ENCODE peak calls at places on chromosomes 1 and 21, in five cellular contexts. One of them, this sample, is unnamed.

GRCh38 chr1:178632619-178633018 is 92.4 kb upstream of the RALGPS2 start:
- DNase-seq in lung: no peak
- DNase-seq in right atrium auricular region: no peak
- DNase-seq in IMR-90: peak; percentile 72
- DNase-seq in upper lobe of right lung: no peak
- DNase-seq in this sample: no peak

GRCh38 chr1:92029241-92029922 is 403 bp upstream of the EPHX4 start:
- DNase-seq in lung: no peak
- DNase-seq in right atrium auricular region: no peak
- DNase-seq in IMR-90: peak; percentile 4
- DNase-seq in upper lobe of right lung: no peak
- DNase-seq in this sample: no peak

GRCh38 chr1:161933592-161934277 is 89.9 kb downstream of the OLFML2B start:
- DNase-seq in lung: no peak
- DNase-seq in right atrium auricular region: no peak
- DNase-seq in IMR-90: no peak
- DNase-seq in upper lobe of right lung: no peak
- DNase-seq in this sample: no peak

GRCh38 chr1:108719253-108719652 is 6.5 kb downstream of the FNDC7 start:
- DNase-seq in lung: no peak
- DNase-seq in right atrium auricular region: no peak
- DNase-seq in IMR-90: peak; percentile 12
- DNase-seq in upper lobe of right lung: no peak
- DNase-seq in this sample: no peak

GRCh38 chr1:22252902-22253790 is 110.2 kb upstream of the WNT4 start:
- DNase-seq in lung: no peak
- DNase-seq in right atrium auricular region: no peak
- DNase-seq in IMR-90: no peak
- DNase-seq in upper lobe of right lung: no peak
- DNase-seq in this sample: no peak

GRCh38 chr1:206694551-206695124 is 9.9 kb downstream of the MAPKAPK2 start:
- DNase-seq in lung: no peak
- DNase-seq in right atrium auricular region: no peak
- DNase-seq in IMR-90: no peak
- DNase-seq in upper lobe of right lung: no peak
- DNase-seq in this sample: no peak

GRCh38 chr21:45250272-45250671 is 37.4 kb downstream of the POFUT2 start:
- DNase-seq in lung: no peak
- DNase-seq in right atrium auricular region: no peak
- DNase-seq in IMR-90: no peak
- DNase-seq in upper lobe of right lung: no peak
- DNase-seq in this sample: no peak

GRCh38 chr1:31020007-31020790 is 45.3 kb downstream of the PUM1 start:
- DNase-seq in lung: no peak
- DNase-seq in right atrium auricular region: no peak
- DNase-seq in IMR-90: no peak
- DNase-seq in upper lobe of right lung: no peak
- DNase-seq in this sample: no peak

GRCh38 chr1:226589008-226589733 is 40.6 kb downstream of the STUM start:
- DNase-seq in lung: no peak
- DNase-seq in right atrium auricular region: no peak
- DNase-seq in IMR-90: no peak
- DNase-seq in upper lobe of right lung: no peak
- DNase-seq in this sample: no peak

GRCh38 chr1:224528900-224529299 is 87.2 kb upstream of the CNIH3 start:
- DNase-seq in lung: no peak
- DNase-seq in right atrium auricular region: no peak
- DNase-seq in IMR-90: peak; percentile 89
- DNase-seq in upper lobe of right lung: no peak
- DNase-seq in this sample: no peak

GRCh38 chr1:218502383-218502782 is 157.2 kb downstream of the TGFB2 start:
- DNase-seq in lung: no peak
- DNase-seq in right atrium auricular region: no peak
- DNase-seq in IMR-90: no peak
- DNase-seq in upper lobe of right lung: no peak
- DNase-seq in this sample: no peak
- H3K27ac ChIP-seq in lung: no peak overlapping the region
- H3K27ac ChIP-seq in right atrium auricular region: no peak overlapping the region
- H3K27ac ChIP-seq in IMR-90: no peak overlapping the region
- H3K27ac ChIP-seq in upper lobe of right lung: no peak overlapping the region
- H3K27ac ChIP-seq in this sample: no peak overlapping the region

DNA sequence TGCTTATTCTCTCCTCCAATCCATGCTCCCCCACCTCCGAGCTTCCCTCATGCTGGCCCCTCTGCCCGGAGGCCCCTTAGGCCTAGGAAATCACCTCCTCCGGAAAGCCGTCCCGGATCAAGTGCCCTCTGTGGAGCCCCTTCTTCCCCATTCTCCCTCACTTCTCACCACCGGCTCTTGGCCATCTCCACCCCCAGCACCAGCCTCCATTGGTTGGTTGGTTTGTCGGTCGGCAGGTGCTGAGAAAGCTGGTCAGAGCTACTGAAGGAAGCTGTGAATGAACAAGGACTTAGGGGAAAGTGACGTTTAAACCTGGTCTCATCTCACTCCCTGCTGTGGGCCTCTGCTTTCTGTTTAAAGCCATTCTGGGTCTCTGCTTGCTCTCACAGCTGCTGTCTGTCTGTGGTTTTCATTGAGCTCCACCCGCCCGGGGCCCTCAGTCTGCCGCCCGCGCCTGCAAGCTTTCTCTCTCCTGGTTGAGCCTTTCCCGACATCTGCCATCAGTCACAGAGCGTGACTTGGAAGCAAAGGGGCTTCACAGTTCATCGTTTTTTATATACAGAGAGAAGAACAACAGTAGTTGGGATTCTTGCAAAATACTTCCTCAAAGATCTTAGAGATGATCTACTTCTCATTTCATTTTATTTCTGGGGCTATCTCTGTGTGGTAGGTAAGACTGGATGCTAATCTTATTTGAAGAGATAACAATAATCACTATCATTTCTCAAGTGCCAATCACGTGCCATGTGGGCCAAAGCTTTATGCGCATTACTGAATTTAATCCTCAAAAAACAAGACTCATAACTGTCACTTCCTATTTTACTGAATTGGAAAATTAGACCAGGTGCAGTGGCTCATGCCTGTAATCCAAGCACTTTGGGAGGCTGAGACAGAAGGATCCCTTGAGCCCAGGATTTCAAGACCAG is 122.0 kb downstream of the KCNN3 start:
- DNase-seq in lung: no peak
- DNase-seq in right atrium auricular region: no peak
- DNase-seq in IMR-90: no peak
- DNase-seq in upper lobe of right lung: no peak
- DNase-seq in this sample: peak; percentile 39
- H3K4me1 ChIP-seq in lung: no peaks in the 10 kb centered on the region
- H3K4me1 ChIP-seq in right atrium auricular region: no peaks in the 10 kb centered on the region
- H3K4me1 ChIP-seq in IMR-90: no peaks in the 10 kb centered on the region
- H3K4me1 ChIP-seq in upper lobe of right lung: peaks cover 19% of the 10 kb centered on the region
- H3K4me1 ChIP-seq in this sample: no peaks in the 10 kb centered on the region

GRCh38 chr1:70863256-70863655 is 184.4 kb downstream of the PTGER3 start:
- DNase-seq in lung: no peak
- DNase-seq in right atrium auricular region: no peak
- DNase-seq in IMR-90: no peak
- DNase-seq in upper lobe of right lung: no peak
- DNase-seq in this sample: no peak

GRCh38 chr1:70871790-70872189 is 175.8 kb downstream of the PTGER3 start:
- DNase-seq in lung: no peak
- DNase-seq in right atrium auricular region: no peak
- DNase-seq in IMR-90: no peak
- DNase-seq in upper lobe of right lung: no peak
- DNase-seq in this sample: no peak

GRCh38 chr1:70864302-70864701 is 183.3 kb downstream of the PTGER3 start:
- DNase-seq in lung: no peak
- DNase-seq in right atrium auricular region: no peak
- DNase-seq in IMR-90: peak; percentile 4
- DNase-seq in upper lobe of right lung: no peak
- DNase-seq in this sample: no peak

GRCh38 chr1:70866522-70867256 is 180.9 kb downstream of the PTGER3 start:
- DNase-seq in lung: no peak
- DNase-seq in right atrium auricular region: no peak
- DNase-seq in IMR-90: no peak
- DNase-seq in upper lobe of right lung: no peak
- DNase-seq in this sample: no peak
- TF ChIP-seq CTCF in lung: no peak
- TF ChIP-seq CTCF in right atrium auricular region: no peak
- TF ChIP-seq CTCF in IMR-90: no peak
- TF ChIP-seq CTCF in upper lobe of right lung: no peak
- TF ChIP-seq CTCF in this sample: no peak

GRCh38 chr1:46652321-46653100 is 15.7 kb downstream of the ATPAF1 start:
- DNase-seq in lung: no peak
- DNase-seq in right atrium auricular region: no peak
- DNase-seq in IMR-90: no peak
- DNase-seq in upper lobe of right lung: no peak
- DNase-seq in this sample: no peak

GRCh38 chr1:46653405-46653853 is 14.7 kb downstream of the ATPAF1 start:
- DNase-seq in lung: no peak
- DNase-seq in right atrium auricular region: no peak
- DNase-seq in IMR-90: peak; percentile 69
- DNase-seq in upper lobe of right lung: no peak
- DNase-seq in this sample: no peak

GRCh38 chr1:46656643-46657042 is 11.5 kb downstream of the ATPAF1 start:
- DNase-seq in lung: no peak
- DNase-seq in right atrium auricular region: no peak
- DNase-seq in IMR-90: no peak
- DNase-seq in upper lobe of right lung: no peak
- DNase-seq in this sample: no peak

GRCh38 chr1:46655848-46656247 is 12.3 kb downstream of the ATPAF1 start:
- DNase-seq in lung: no peak
- DNase-seq in right atrium auricular region: no peak
- DNase-seq in IMR-90: no peak
- DNase-seq in upper lobe of right lung: no peak
- DNase-seq in this sample: no peak

DNA sequence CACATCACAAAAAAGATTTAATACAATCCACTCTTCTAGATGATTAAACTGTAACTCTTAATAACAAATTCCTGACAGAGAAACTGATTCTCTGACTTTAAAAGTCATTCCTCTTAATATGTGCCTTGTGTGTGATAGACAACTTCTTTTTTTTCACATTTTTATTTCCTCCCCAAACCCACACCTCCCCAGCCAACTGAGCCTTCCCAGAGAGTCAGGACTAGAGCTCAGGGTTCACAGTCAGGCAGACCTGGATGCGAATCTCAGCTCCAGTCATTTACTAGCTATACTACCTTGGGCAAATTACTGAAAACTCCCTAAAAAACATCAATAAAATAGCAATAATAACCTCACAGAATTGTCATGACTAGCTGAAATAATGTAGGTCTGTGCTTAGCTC is 14.2 kb downstream of the ATPAF1 start:
- DNase-seq in lung: no peak
- DNase-seq in right atrium auricular region: no peak
- DNase-seq in IMR-90: no peak
- DNase-seq in upper lobe of right lung: no peak
- DNase-seq in this sample: no peak
- H3K27ac ChIP-seq in lung: no peak overlapping the region
- H3K27ac ChIP-seq in right atrium auricular region: peak overlapping the region; percentile 35
- H3K27ac ChIP-seq in IMR-90: no peak overlapping the region
- H3K27ac ChIP-seq in upper lobe of right lung: no peak overlapping the region
- H3K27ac ChIP-seq in this sample: no peak overlapping the region

DNA sequence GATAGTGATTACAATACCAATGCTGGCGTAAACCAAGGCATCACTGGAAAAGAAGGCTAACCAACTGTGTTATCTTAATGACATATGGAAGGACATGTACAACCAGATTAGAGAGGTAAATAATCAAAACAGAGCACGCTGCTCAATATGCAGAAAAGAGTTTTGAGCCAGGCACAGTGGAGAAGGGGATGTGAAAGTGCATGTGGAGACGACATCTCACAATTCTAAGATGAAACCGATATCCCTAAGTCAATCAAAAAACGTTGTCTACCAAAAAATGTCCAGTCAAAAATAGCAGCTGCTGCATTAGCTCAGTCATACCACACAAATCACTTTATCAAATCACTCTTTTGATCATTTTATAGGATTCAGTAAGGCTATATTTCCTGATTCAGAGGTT is 116.3 kb upstream of the OLIG2 start:
- DNase-seq in lung: no peak
- DNase-seq in right atrium auricular region: no peak
- DNase-seq in IMR-90: no peak
- DNase-seq in upper lobe of right lung: no peak
- DNase-seq in this sample: no peak
- H3K4me1 ChIP-seq in lung: no peaks in the 10 kb centered on the region
- H3K4me1 ChIP-seq in right atrium auricular region: no peaks in the 10 kb centered on the region
- H3K4me1 ChIP-seq in IMR-90: no peaks in the 10 kb centered on the region
- H3K4me1 ChIP-seq in upper lobe of right lung: no peaks in the 10 kb centered on the region
- H3K4me1 ChIP-seq in this sample: no peaks in the 10 kb centered on the region

GRCh38 chr1:70358921-70359564 is 4.5 kb upstream of the ANKRD13C start:
- DNase-seq in lung: no peak
- DNase-seq in right atrium auricular region: no peak
- DNase-seq in IMR-90: peak; percentile 46
- DNase-seq in upper lobe of right lung: no peak
- DNase-seq in this sample: no peak

GRCh38 chr1:70355111-70355407 is 537 bp upstream of the ANKRD13C start:
- DNase-seq in lung: no peak
- DNase-seq in right atrium auricular region: no peak
- DNase-seq in IMR-90: no peak
- DNase-seq in upper lobe of right lung: no peak
- DNase-seq in this sample: no peak

GRCh38 chr1:70353038-70353437 is 1.5 kb downstream of the ANKRD13C start:
- DNase-seq in lung: no peak
- DNase-seq in right atrium auricular region: no peak
- DNase-seq in IMR-90: no peak
- DNase-seq in upper lobe of right lung: no peak
- DNase-seq in this sample: no peak

GRCh38 chr1:70353641-70354331 is 736 bp downstream of the ANKRD13C start:
- DNase-seq in lung: peak; percentile 39
- DNase-seq in right atrium auricular region: no peak
- DNase-seq in IMR-90: peak; percentile 74
- DNase-seq in upper lobe of right lung: no peak
- DNase-seq in this sample: no peak

DNA sequence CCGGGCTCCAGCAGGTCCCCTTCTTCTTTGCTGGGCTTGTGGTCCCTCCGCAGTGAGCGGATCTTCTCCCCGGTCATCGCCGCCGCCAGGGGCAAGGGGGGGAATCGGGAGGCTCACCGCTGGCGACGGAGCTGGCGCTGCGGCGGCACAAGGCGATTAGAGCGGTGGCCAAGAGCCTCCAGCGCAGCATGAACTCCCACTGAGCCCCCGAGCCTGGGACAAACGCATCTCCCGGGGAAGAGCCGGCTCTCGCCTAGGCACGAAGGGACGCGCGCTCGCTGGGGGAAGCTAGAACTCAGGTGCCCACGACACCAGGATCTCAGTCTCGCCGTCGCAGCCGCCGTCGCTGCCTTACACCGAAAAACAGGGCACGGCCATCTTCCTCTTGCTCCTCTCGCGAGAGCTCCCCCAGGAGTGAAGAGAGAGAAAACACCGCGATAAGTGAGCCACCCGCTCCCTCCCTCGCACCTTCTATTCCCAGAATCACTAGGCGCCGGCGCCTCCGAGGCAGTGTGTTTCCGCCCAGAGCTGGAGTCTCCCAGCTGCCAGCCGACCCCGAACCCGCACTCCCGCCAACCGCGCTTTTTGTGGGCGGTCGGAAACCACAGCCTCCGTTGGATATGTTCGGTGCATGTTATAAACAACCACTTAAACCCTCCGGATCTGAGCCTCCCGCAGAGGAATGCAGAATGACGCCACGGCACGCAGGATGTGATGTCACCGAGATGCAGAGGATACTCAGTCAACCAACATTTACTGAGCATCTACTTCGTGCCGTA is at the start of gene ANKRD13C:
- DNase-seq in lung: peak; percentile 94
- DNase-seq in right atrium auricular region: peak; percentile 96
- DNase-seq in IMR-90: peak; percentile 96
- DNase-seq in upper lobe of right lung: peak; percentile 94
- DNase-seq in this sample: peak; percentile 86
- TF ChIP-seq CTCF in lung: no peak
- TF ChIP-seq CTCF in right atrium auricular region: peak; percentile 29
- TF ChIP-seq CTCF in IMR-90: peak; percentile 6
- TF ChIP-seq CTCF in upper lobe of right lung: no peak
- TF ChIP-seq CTCF in this sample: no peak